ENCODE peak calls at places on chromosomes 12 and 14, in seven cellular contexts. F is PC-3, E is brain microvascular endothelial cell, V is upper lobe of right lung, Z is NB4, W is left cardiac atrium, J is IMR-90. I is an unnamed sample.

GRCh38 chr14:76497550-76498484 is 121.9 kb downstream of the ESRRB start:
- DNase-seq in F (peak), E (no peak), V (peak), Z (peak), W (no peak), J (no peak), I (peak)

GRCh38 chr14:79318371-79318770 is 892.9 kb downstream of the DIO2 start:
- DNase-seq in F (no peak), E (no peak), V (no peak), Z (no peak), W (no peak), J (peak), I (no peak)

GRCh38 chr14:39043352-39043943 is 59.6 kb downstream of the SEC23A start:
- DNase-seq in F (no peak), E (no peak), V (no peak), Z (no peak), W (no peak), J (no peak), I (no peak)

GRCh38 chr12:30694412-30694955 is 1.2 kb downstream of the IPO8 start:
- DNase-seq in F (peak), E (no peak), V (no peak), Z (peak), W (no peak), J (peak), I (peak)

GRCh38 chr12:109844983-109845841 is 12.0 kb upstream of the TRPV4 start:
- DNase-seq in F (peak), E (peak), V (peak), Z (peak), W (peak), J (peak), I (peak)

GRCh38 chr14:90060312-90060964 is 1.4 kb upstream of the KCNK13 start:
- DNase-seq in F (peak), E (peak), V (peak), Z (peak), W (peak), J (peak), I (peak)

GRCh38 chr14:105980224-105980623 is 453.8 kb downstream of the TMEM121 start:
- DNase-seq in F (no peak), E (no peak), V (no peak), Z (peak), W (no peak), J (no peak), I (no peak)

GRCh38 chr12:29889737-29890136 is 106.0 kb upstream of the TMTC1 start:
- DNase-seq in F (peak), E (peak), V (no peak), Z (peak), W (peak), J (peak), I (peak)

GRCh38 chr12:38771871-38772270 is 133.5 kb downstream of the CPNE8 start:
- DNase-seq in F (no peak), E (no peak), V (no peak), Z (peak), W (no peak), J (no peak), I (peak)

GRCh38 chr12:34398366-34398705 is 376.0 kb downstream of the ALG10 start:
- DNase-seq in F (no peak), E (no peak), V (peak), Z (no peak), W (peak), J (no peak), I (no peak)

GRCh38 chr12:3049596-3050314 is 27.4 kb upstream of the TSPAN9 start:
- DNase-seq in F (no peak), E (no peak), V (no peak), Z (no peak), W (no peak), J (no peak), I (peak)

GRCh38 chr12:54005853-54006699 is 2.7 kb upstream of the HOXC8 start:
- DNase-seq in F (peak), E (peak), V (peak), Z (peak), W (peak), J (peak), I (peak)

GRCh38 chr14:35287481-35288013 is 4.6 kb upstream of the PSMA6 start:
- DNase-seq in F (no peak), E (no peak), V (no peak), Z (no peak), W (peak), J (no peak), I (no peak)

GRCh38 chr14:99758121-99758871 is 34.9 kb upstream of the EML1 start:
- DNase-seq in F (peak), E (peak), V (no peak), Z (no peak), W (no peak), J (peak), I (no peak)